ENCODE peak calls at places on chromosome 11, in eight cellular contexts. C is T-cell, I is fibroblast of mammary gland, Q is skeletal muscle cell, Z is neuronal stem cell, E is NCI-H774, U is fibroblast of lung, V is heart left ventricle. F is an unnamed sample.

GRCh38 chr11:59437770-59438169 is 1.5 kb downstream of the OR5A1 start:
- DNase-seq in C (no peak), I (no peak), Q (no peak), Z (no peak), E (no peak), U (no peak), V (no peak), F (no peak)

GRCh38 chr11:109552376-109552775 is 130.4 kb downstream of the C11orf87 start:
- DNase-seq in C (no peak), I (peak), Q (no peak), Z (no peak), E (no peak), U (no peak), V (no peak), F (no peak)

GRCh38 chr11:92131289-92131890 is 93.2 kb upstream of the FAT3 start:
- DNase-seq in C (no peak), I (no peak), Q (peak), Z (no peak), E (no peak), U (no peak), V (no peak), F (no peak)

GRCh38 chr11:107824668-107825369 is 33.8 kb downstream of the SLC35F2 start:
- DNase-seq in C (no peak), I (peak), Q (no peak), Z (no peak), E (no peak), U (peak), V (no peak), F (no peak)

GRCh38 chr11:31643831-31644230 is 134.3 kb downstream of the ELP4 start:
- DNase-seq in C (no peak), I (peak), Q (peak), Z (no peak), E (no peak), U (peak), V (no peak), F (no peak)

GRCh38 chr11:123166095-123166559 is 28.9 kb downstream of the CLMP start:
- DNase-seq in C (no peak), I (peak), Q (no peak), Z (peak), E (no peak), U (peak), V (no peak), F (no peak)

GRCh38 chr11:68106165-68106940 is 14.8 kb downstream of the CHKA start:
- DNase-seq in C (no peak), I (no peak), Q (no peak), Z (no peak), E (no peak), U (no peak), V (no peak), F (no peak)

GRCh38 chr11:126451211-126451802 is 95.8 kb downstream of the ST3GAL4 start:
- DNase-seq in C (no peak), I (no peak), Q (no peak), Z (no peak), E (no peak), U (no peak), V (no peak), F (no peak)

GRCh38 chr11:61745796-61746653 is 6.4 kb upstream of the MYRF start:
- DNase-seq in C (no peak), I (no peak), Q (no peak), Z (no peak), E (no peak), U (no peak), V (no peak), F (no peak)

GRCh38 chr11:62340269-62340901 is 3.1 kb downstream of the ASRGL1 start:
- DNase-seq in C (peak), I (peak), Q (no peak), Z (peak), E (peak), U (peak), V (no peak), F (peak)

GRCh38 chr11:134905513-134905912 is 493.5 kb upstream of the B3GAT1 start:
- DNase-seq in C (no peak), I (no peak), Q (no peak), Z (no peak), E (no peak), U (no peak), V (no peak), F (no peak)

GRCh38 chr11:30816959-30817880 is 231.1 kb upstream of the MPPED2 start:
- DNase-seq in C (no peak), I (no peak), Q (no peak), Z (no peak), E (no peak), U (no peak), V (no peak), F (no peak)

GRCh38 chr11:76287227-76287626 is 80.9 kb upstream of the WNT11 start:
- DNase-seq in C (no peak), I (no peak), Q (no peak), Z (no peak), E (no peak), U (no peak), V (no peak), F (no peak)

GRCh38 chr11:46675288-46675851 is 25.0 kb downstream of the ARHGAP1 start:
- DNase-seq in C (no peak), I (peak), Q (no peak), Z (no peak), E (no peak), U (peak), V (peak), F (no peak)

GRCh38 chr11:85725510-85726258 is 39.7 kb upstream of the CCDC89 start:
- DNase-seq in C (no peak), I (peak), Q (peak), Z (no peak), E (no peak), U (peak), V (no peak), F (no peak)

GRCh38 chr11:109425554-109425953 is 3.6 kb downstream of the C11orf87 start:
- DNase-seq in C (no peak), I (no peak), Q (no peak), Z (no peak), E (no peak), U (no peak), V (no peak), F (no peak)